ENCODE peak calls at places on chromosomes 4 and X, in seven cellular contexts. E is choroid plexus epithelial cell, R is transverse colon, D is Karpas-422, C is tibial nerve, X is uterus, W is suprapubic skin. V is an unnamed sample.

GRCh38 chr4:122739174-122739573 is 6.7 kb downstream of the BBS12 start:
- DNase-seq in E (peak), R (no peak), D (no peak), C (no peak), X (no peak), W (no peak), V (no peak)

GRCh38 chr4:170009291-170009690 is 16.9 kb downstream of the MFAP3L start:
- DNase-seq in E (no peak), R (no peak), D (no peak), C (no peak), X (no peak), W (no peak), V (no peak)

GRCh38 chrX:49191033-49191871 is 5.1 kb upstream of the PRICKLE3 start:
- DNase-seq in E (peak), R (peak), D (peak), C (peak), X (peak), W (peak), V (peak)

GRCh38 chr4:182144621-182145359 is 98.4 kb upstream of the TENM3 start:
- DNase-seq in E (no peak), R (no peak), D (no peak), C (no peak), X (peak), W (no peak), V (no peak)

GRCh38 chr4:15689540-15689939 is 7.9 kb downstream of the FAM200B start:
- DNase-seq in E (peak), R (no peak), D (no peak), C (no peak), X (no peak), W (no peak), V (no peak)

GRCh38 chrX:151870603-151871002 is 42.1 kb upstream of the MAGEA4 start:
- DNase-seq in E (peak), R (no peak), D (no peak), C (no peak), X (no peak), W (no peak), V (no peak)

GRCh38 chrX:9677098-9677739 is 88.4 kb downstream of the GPR143 start:
- DNase-seq in E (peak), R (peak), D (no peak), C (no peak), X (peak), W (no peak), V (no peak)

GRCh38 chr4:90904018-90904417 is 776.8 kb downstream of the CCSER1 start:
- DNase-seq in E (no peak), R (no peak), D (no peak), C (no peak), X (no peak), W (no peak), V (no peak)

GRCh38 chr4:143019351-143019750 is 165.4 kb upstream of the USP38 start:
- DNase-seq in E (no peak), R (no peak), D (no peak), C (no peak), X (no peak), W (no peak), V (no peak)

GRCh38 chrX:39335447-39336235 is 534.4 kb downstream of the MID1IP1 start:
- DNase-seq in E (no peak), R (no peak), D (no peak), C (peak), X (no peak), W (no peak), V (no peak)

GRCh38 chr4:98673282-98673644 is 14.9 kb upstream of the TSPAN5 start:
- DNase-seq in E (no peak), R (no peak), D (no peak), C (no peak), X (no peak), W (no peak), V (no peak)

GRCh38 chrX:38341442-38341841 is 11.0 kb upstream of the OTC start:
- DNase-seq in E (no peak), R (no peak), D (no peak), C (no peak), X (no peak), W (no peak), V (no peak)

GRCh38 chrX:107632291-107632690 is 4.0 kb downstream of the PRPS1 start:
- DNase-seq in E (no peak), R (no peak), D (peak), C (no peak), X (no peak), W (no peak), V (no peak)

GRCh38 chrX:129957241-129958099 is 25.0 kb upstream of the BCORL1 start:
- DNase-seq in E (peak), R (peak), D (peak), C (peak), X (peak), W (peak), V (peak)

GRCh38 chr4:144809056-144809640 is 163.2 kb downstream of the HHIP start:
- DNase-seq in E (no peak), R (no peak), D (no peak), C (no peak), X (no peak), W (no peak), V (no peak)

GRCh38 chrX:12971282-12972003 is 3.5 kb upstream of the TMSB4X start:
- DNase-seq in E (no peak), R (no peak), D (no peak), C (no peak), X (no peak), W (peak), V (no peak)

GRCh38 chrX:133869270-133869669 is 116.1 kb downstream of the GPC3 start:
- DNase-seq in E (no peak), R (no peak), D (no peak), C (no peak), X (no peak), W (no peak), V (no peak)
- H3K4me3 ChIP-seq in E (no peak), R (no peak), D (no peak), C (no peak), X (no peak), W (no peak), V (no peak)

GRCh38 chr4:119038465-119038864 is 97.2 kb upstream of the MYOZ2 start:
- DNase-seq in E (peak), R (no peak), D (no peak), C (no peak), X (no peak), W (no peak), V (no peak)
- H3K4me3 ChIP-seq in E (no peak), R (no peak), D (no peak), C (no peak), X (no peak), W (no peak), V (no peak)

GRCh38 chr4:155164705-155165104 is 43.7 kb upstream of the NPY2R start:
- DNase-seq in E (no peak), R (no peak), D (no peak), C (no peak), X (no peak), W (no peak), V (no peak)
- H3K4me3 ChIP-seq in E (no peak), R (no peak), D (no peak), C (no peak), X (no peak), W (no peak), V (no peak)

DNA sequence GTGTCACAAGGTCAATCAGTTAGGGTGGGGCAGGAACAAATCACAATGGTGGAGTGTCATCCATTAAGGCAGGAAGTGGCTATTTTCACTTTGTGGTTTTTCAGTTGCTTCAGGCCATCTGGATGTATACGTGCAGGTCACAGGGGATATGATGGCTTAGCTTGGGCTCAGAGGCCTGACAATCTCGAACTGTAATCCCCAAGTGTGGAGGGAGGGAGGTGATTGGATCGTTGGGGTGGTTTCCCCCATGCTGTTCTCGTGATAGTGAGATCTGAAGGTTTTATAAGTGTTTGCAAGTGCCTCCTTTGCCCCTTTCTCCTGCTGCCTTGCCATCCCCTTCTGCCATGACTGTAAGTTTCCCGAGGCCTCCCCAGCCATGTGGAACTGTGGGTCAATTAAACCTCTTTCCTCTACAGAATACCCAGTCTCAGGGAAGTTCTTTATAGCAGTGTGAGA is 36.7 kb upstream of the STS start:
- DNase-seq in E (no peak), R (no peak), D (peak), C (no peak), X (no peak), W (no peak), V (peak)
- H3K4me3 ChIP-seq in E (no peak), R (no peak), D (peak), C (no peak), X (no peak), W (no peak), V (peak)